ENCODE peak calls at places on chromosomes 11 and 22, in eight cellular contexts. T is ovary, X is body of pancreas, Q is cardiac fibroblast, Y is heart left ventricle, B is fibroblast of lung, I is fibroblast of mammary gland, O is A549. L is an unnamed sample.

GRCh38 chr11:45815747-45816146 is 10.8 kb downstream of the SLC35C1 start:
- DNase-seq in O (peak), Y (no peak), T (no peak), I (peak), Q (peak), B (peak), X (no peak), L (peak)

GRCh38 chr11:2555891-2556290 is 111.1 kb downstream of the KCNQ1 start:
- DNase-seq in Y (no peak), T (no peak), Q (no peak), O (no peak), X (no peak), B (no peak), I (no peak), L (no peak)

GRCh38 chr11:96306933-96307747 is 35.9 kb downstream of the MAML2 start:
- DNase-seq in O (peak), T (peak), X (peak), Y (peak), B (peak), Q (peak), I (peak), L (peak)

GRCh38 chr11:115806056-115806455 is 301.8 kb upstream of the CADM1 start:
- DNase-seq in B (no peak), O (no peak), Q (no peak), I (no peak), T (no peak), X (no peak), Y (no peak), L (no peak)

GRCh38 chr22:31092161-31092560 is 11.0 kb downstream of the SMTN start:
- DNase-seq in T (no peak), O (no peak), Q (no peak), I (no peak), Y (no peak), X (no peak), B (no peak), L (no peak)

GRCh38 chr11:4211991-4212390 is 117.4 kb downstream of the RRM1 start:
- DNase-seq in I (no peak), X (no peak), Y (no peak), T (peak), Q (no peak), O (no peak), B (no peak), L (no peak)

GRCh38 chr22:50548046-50548912 is 2.6 kb downstream of the KLHDC7B start:
- DNase-seq in I (no peak), X (no peak), Q (no peak), B (no peak), Y (no peak), O (no peak), T (no peak), L (no peak)

GRCh38 chr22:19105867-19106802 is 16.1 kb downstream of the DGCR2 start:
- DNase-seq in X (peak), O (peak), Q (no peak), T (no peak), B (no peak), I (no peak), Y (no peak), L (no peak)

GRCh38 chr22:49717322-49717919 is 110.3 kb downstream of the BRD1 start:
- DNase-seq in O (no peak), Q (no peak), B (no peak), I (no peak), Y (no peak), T (no peak), X (no peak), L (no peak)

GRCh38 chr11:46711288-46711687 is 7.7 kb upstream of the F2 start:
- DNase-seq in X (no peak), Y (no peak), T (no peak), B (peak), Q (peak), O (no peak), I (peak), L (no peak)

GRCh38 chr11:11500744-11501487 is 120.9 kb downstream of the GALNT18 start:
- DNase-seq in O (no peak), Q (no peak), I (no peak), X (no peak), T (no peak), Y (no peak), B (no peak), L (no peak)

GRCh38 chr11:65588199-65589054 is 7.2 kb downstream of the KCNK7 start:
- DNase-seq in Y (peak), B (peak), I (peak), T (no peak), O (peak), Q (peak), X (peak), L (peak)

GRCh38 chr22:31155425-31155824 is 4.6 kb upstream of the RNF185 start:
- DNase-seq in O (no peak), Q (peak), I (peak), B (peak), Y (no peak), X (no peak), T (no peak), L (no peak)

GRCh38 chr11:125153837-125154236 is 10.7 kb upstream of the PKNOX2 start:
- DNase-seq in I (no peak), O (no peak), T (no peak), Y (no peak), X (no peak), Q (no peak), B (no peak), L (no peak)

GRCh38 chr11:76652989-76653673 is 17.4 kb downstream of the LRRC32 start:
- DNase-seq in X (no peak), O (no peak), I (no peak), Q (no peak), B (no peak), T (peak), Y (no peak), L (no peak)

GRCh38 chr22:47474464-47474863 is 712.0 kb downstream of the TBC1D22A start:
- DNase-seq in Y (no peak), X (no peak), B (no peak), I (no peak), Q (no peak), T (no peak), O (no peak), L (no peak)

GRCh38 chr11:4041731-4042391 is 52.7 kb upstream of the RRM1 start:
- DNase-seq in Q (peak), B (peak), Y (no peak), T (no peak), X (no peak), I (peak), O (no peak), L (no peak)

GRCh38 chr11:62671604-62672528 is at the start of the genes LBHD1 and UQCC3:
- DNase-seq in X (peak), T (peak), O (peak), B (peak), Y (peak), Q (peak), I (peak), L (peak)

GRCh38 chr11:45803981-45804805 is 756 bp upstream of the SLC35C1 start:
- DNase-seq in Y (peak), T (peak), I (peak), X (peak), B (peak), Q (peak), O (peak), L (peak)

GRCh38 chr11:106872246-106872645 is 146.0 kb downstream of the GUCY1A2 start:
- DNase-seq in B (peak), Y (no peak), I (no peak), X (no peak), Q (no peak), O (no peak), T (no peak), L (no peak)

GRCh38 chr11:87290304-87290922 is 252.7 kb downstream of the TMEM135 start:
- DNase-seq in Y (no peak), B (peak), T (no peak), O (peak), X (no peak), Q (peak), I (peak), L (peak)

GRCh38 chr22:49934144-49934890 is 15.9 kb downstream of the CRELD2 start:
- DNase-seq in Y (peak), T (peak), O (no peak), I (peak), X (peak), B (peak), Q (peak), L (peak)

GRCh38 chr11:1149545-1149944 is 8.2 kb upstream of the MUC5AC start:
- DNase-seq in X (no peak), I (no peak), Q (no peak), Y (no peak), O (no peak), T (no peak), B (no peak), L (no peak)

GRCh38 chr11:78432058-78432515 is 14.5 kb upstream of the GAB2 start:
- DNase-seq in Q (peak), B (no peak), O (no peak), X (no peak), T (no peak), I (peak), Y (no peak), L (no peak)

GRCh38 chr22:29994027-29994715 is 86.1 kb upstream of the HORMAD2 start:
- DNase-seq in Y (no peak), X (no peak), T (no peak), Q (peak), B (peak), O (peak), I (peak), L (peak)

GRCh38 chr11:44016546-44017442 is 31.0 kb upstream of the ACCSL start:
- DNase-seq in O (no peak), Q (peak), X (no peak), T (no peak), B (no peak), Y (no peak), I (peak), L (no peak)

GRCh38 chr11:121464352-121464946 is 11.7 kb upstream of the SORL1-AS1 start:
- DNase-seq in I (peak), Q (peak), Y (peak), B (peak), X (peak), O (peak), T (peak), L (peak)

GRCh38 chr11:61377461-61378160 is 14.8 kb upstream of the TMEM216 start:
- DNase-seq in Q (peak), X (no peak), Y (no peak), I (peak), B (peak), O (no peak), T (no peak), L (peak)

GRCh38 chr22:47898946-47899345 is 1136.5 kb downstream of the TBC1D22A start:
- DNase-seq in T (no peak), I (no peak), Y (no peak), X (no peak), B (no peak), Q (no peak), O (no peak), L (no peak)

GRCh38 chr11:118175600-118176399 is 639 bp downstream of the SCN2B start:
- DNase-seq in T (no peak), I (no peak), O (no peak), Q (no peak), B (no peak), Y (no peak), X (no peak), L (peak)

GRCh38 chr11:118175031-118175531 is 1.4 kb downstream of the SCN2B start:
- DNase-seq in O (no peak), Y (no peak), X (no peak), T (no peak), I (no peak), Q (no peak), B (peak), L (peak)

GRCh38 chr11:118176400-118177134 is at the start of gene SCN2B:
- DNase-seq in Y (no peak), T (no peak), Q (no peak), X (no peak), O (no peak), B (peak), I (no peak), L (peak)

DNA sequence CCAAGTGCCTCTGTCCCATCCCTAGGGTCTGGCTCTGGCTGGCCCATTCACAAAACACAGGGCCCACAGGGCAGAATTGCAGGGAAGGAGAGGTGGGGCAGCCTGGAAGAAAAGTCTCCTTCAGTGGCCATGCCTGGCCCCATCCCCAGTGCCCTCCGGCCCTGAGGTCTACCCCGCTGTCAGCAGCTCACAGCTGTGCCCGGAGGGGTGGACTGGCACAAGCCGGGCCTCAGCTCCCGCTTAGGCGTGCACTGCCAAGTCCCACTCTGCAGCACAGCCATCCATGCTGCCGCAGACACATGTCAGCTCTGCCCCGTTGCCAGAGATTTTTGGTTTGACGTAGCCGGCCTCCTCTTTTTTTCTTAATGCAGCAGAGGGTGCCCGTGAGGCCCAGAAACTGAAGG is 3.9 kb upstream of the SCN2B start:
- DNase-seq in O (no peak), Y (peak), X (peak), I (no peak), Q (peak), B (peak), T (peak), L (peak)
- TF ChIP-seq CTCF in O (no peak), Y (no peak), X (no peak), I (no peak), Q (no peak), B (no peak), T (no peak), L (no peak)

GRCh38 chr11:30203850-30204249 is 27.0 kb upstream of the FSHB start:
- DNase-seq in T (no peak), X (no peak), Y (no peak), I (no peak), O (no peak), Q (no peak), B (no peak), L (no peak)
- TF ChIP-seq CTCF in T (no peak), X (no peak), Y (no peak), I (no peak), O (no peak), Q (no peak), B (no peak), L (no peak)

GRCh38 chr11:30192620-30193019 is 38.2 kb upstream of the FSHB start:
- DNase-seq in Y (no peak), I (no peak), X (no peak), Q (no peak), O (no peak), B (no peak), T (no peak), L (no peak)

GRCh38 chr11:30197869-30198268 is 32.9 kb upstream of the FSHB start:
- DNase-seq in B (no peak), Q (no peak), Y (no peak), O (no peak), I (no peak), T (no peak), X (no peak), L (peak)

DNA sequence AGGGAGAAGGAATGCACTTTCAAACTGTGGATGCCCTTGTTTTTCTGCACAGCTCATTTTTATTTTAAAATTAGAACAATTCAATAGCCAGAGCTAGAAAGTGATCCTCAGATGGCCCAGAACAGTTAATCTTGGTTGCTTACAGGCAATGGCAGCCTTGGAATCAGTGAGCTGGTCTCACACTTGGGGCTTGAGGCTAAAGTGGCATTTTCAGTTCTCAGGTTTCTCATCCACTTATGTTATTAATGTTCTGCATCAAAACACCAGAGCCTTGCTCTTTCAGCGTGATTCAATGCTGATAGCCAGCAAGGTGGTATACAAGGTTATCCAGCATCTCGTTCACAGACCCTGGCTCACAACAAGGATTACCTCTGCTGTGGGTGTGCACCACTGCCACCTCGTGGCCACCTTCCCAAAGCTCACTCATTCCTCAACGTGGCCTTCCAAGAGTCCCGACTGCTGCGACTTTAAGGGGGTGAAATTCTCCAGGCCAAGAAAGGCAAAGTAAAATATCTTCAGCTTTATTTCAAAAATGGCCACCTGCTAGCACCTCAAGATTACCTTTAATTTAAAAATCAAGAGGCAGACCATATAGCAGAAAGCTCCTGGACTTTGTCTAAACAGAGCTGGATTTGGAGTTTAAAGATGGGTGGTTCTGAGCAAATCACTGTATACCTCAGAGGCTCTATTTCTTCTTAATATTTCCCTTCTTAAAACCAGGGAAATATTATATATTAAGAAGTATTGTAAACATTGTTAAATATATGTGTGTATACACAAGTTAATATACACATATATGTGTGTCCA is 34.2 kb upstream of the FSHB start:
- DNase-seq in O (peak), Q (peak), Y (peak), T (peak), B (peak), I (peak), X (peak), L (peak)
- TF ChIP-seq CTCF in O (peak), Q (peak), Y (peak), T (no peak), B (peak), I (peak), X (peak), L (peak)

DNA sequence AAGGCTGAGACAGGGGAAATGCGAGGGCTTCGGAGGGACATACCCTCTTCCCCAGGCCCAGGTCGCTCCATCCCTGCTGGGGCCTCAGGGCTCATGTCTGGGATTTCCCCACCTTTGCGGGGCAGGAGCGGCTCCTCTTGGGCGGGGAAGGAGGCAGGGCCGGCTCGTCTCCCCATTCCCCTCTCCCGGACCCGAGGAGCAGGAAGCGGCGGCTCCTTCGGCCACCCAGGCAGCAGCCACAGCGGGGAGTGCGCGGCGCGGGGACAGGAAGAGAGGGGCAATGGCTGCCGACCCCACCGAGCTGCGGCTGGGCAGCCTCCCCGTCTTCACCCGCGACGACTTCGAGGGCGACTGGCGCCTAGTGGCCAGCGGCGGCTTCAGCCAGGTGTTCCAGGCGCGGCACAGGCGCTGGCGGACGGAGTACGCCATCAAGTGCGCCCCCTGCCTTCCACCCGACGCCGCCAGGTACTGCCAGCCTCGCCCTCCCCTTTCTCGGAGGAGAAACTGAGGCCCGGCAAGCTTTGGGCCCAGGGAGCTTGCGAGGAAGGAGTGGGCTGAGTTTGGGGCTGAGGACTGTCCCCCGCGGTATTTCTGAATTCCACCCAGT is at the start of gene ANKK1:
- DNase-seq in B (no peak), X (peak), I (no peak), Q (no peak), Y (no peak), T (no peak), O (no peak), L (peak)
- TF ChIP-seq CTCF in B (no peak), X (peak), I (no peak), Q (no peak), Y (no peak), T (no peak), O (no peak), L (peak)

GRCh38 chr11:63907808-63908530 is 9.0 kb downstream of the RCOR2 start:
- DNase-seq in T (peak), B (no peak), Y (no peak), Q (no peak), O (no peak), X (no peak), I (no peak), L (no peak)
- TF ChIP-seq CTCF in T (no peak), B (no peak), Y (no peak), Q (no peak), O (no peak), X (no peak), I (no peak), L (no peak)

L was measured in bronchial epithelial cell.